ENCODE peak calls at places on chromosome 3, in four cellular contexts. L is uterus, S is thoracic aorta, K is cardiac fibroblast. A is an unnamed sample.

GRCh38 chr3:114442251-114442650 is 148.4 kb downstream of the TIGIT start:
- DNase-seq in L (no peak), S (no peak), K (peak), A (peak)

GRCh38 chr3:171653701-171654100 is 156.6 kb downstream of the PLD1 start:
- DNase-seq in L (no peak), S (no peak), K (no peak), A (no peak)

GRCh38 chr3:187909871-187910270 is 164.6 kb upstream of the BCL6 start:
- DNase-seq in L (no peak), S (no peak), K (peak), A (no peak)

GRCh38 chr3:43345877-43346276 is 59.5 kb downstream of the SNRK start:
- DNase-seq in L (no peak), S (no peak), K (peak), A (no peak)

GRCh38 chr3:172313671-172314070 is 134.6 kb downstream of the GHSR start:
- DNase-seq in L (no peak), S (no peak), K (no peak), A (no peak)

GRCh38 chr3:130997291-130997690 is 29.3 kb downstream of the ASTE1 start:
- DNase-seq in L (no peak), S (no peak), K (peak), A (peak)

GRCh38 chr3:59771760-59772159 is 721.9 kb upstream of the CFAP20DC start:
- DNase-seq in L (no peak), S (no peak), K (peak), A (peak)

GRCh38 chr3:144771401-144771870 is 799.8 kb downstream of the DIPK2A start:
- DNase-seq in L (no peak), S (no peak), K (peak), A (no peak)

GRCh38 chr3:38130631-38131065 is 6.3 kb downstream of the ACAA1 start:
- DNase-seq in L (no peak), S (no peak), K (no peak), A (no peak)

GRCh38 chr3:33578325-33579180 is 138.3 kb upstream of the UBP1 start:
- DNase-seq in L (no peak), S (no peak), K (peak), A (no peak)

GRCh38 chr3:16329036-16329791 is 64.2 kb downstream of the OXNAD1 start:
- DNase-seq in L (no peak), S (no peak), K (no peak), A (no peak)

GRCh38 chr3:180018588-180018987 is 18.1 kb downstream of the PEX5L start:
- DNase-seq in L (no peak), S (no peak), K (no peak), A (no peak)

GRCh38 chr3:75687323-75687722 is 23.2 kb downstream of the FRG2C start:
- DNase-seq in L (no peak), S (no peak), K (no peak), A (no peak)

GRCh38 chr3:133575121-133575520 is 1.6 kb downstream of the CDV3 start:
- DNase-seq in L (no peak), S (no peak), K (peak), A (no peak)

GRCh38 chr3:190053919-190054672 is 66.6 kb downstream of the P3H2 start:
- DNase-seq in L (no peak), S (no peak), K (peak), A (no peak)

GRCh38 chr3:73653877-73654276 is 29.1 kb upstream of the PDZRN3 start:
- DNase-seq in L (no peak), S (no peak), K (peak), A (no peak)

GRCh38 chr3:170355738-170356595 is 1.5 kb upstream of the SKIL start:
- DNase-seq in L (peak), S (no peak), K (peak), A (no peak)

GRCh38 chr3:154243353-154243752 is 80.9 kb downstream of the DHX36 start:
- DNase-seq in L (no peak), S (no peak), K (peak), A (peak)

DNA sequence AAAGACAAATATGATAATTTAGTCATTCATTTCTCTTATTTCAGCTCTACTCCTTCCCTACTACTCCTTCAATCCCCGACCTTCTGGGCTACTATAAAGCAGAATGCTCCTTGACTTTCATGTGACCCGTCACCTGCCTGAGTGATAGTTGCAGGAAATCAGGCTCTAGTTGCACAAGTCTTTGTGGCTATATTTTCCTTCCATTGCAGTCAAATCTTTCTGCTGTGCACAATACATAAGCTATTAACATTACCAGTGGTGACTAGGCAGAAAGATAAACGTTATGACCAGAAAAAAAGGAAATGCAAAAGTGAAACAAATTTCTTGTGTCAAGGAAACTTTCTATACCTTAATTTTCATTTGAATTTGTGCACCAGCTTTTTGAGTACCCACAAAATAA is 2.3 kb downstream of the SUCNR1 start:
- DNase-seq in L (no peak), S (no peak), K (no peak), A (no peak)
- H3K4me3 ChIP-seq in L (no peak), S (peak), K (no peak), A (no peak)

GRCh38 chr3:13281657-13282527 is 138.2 kb downstream of the NUP210 start:
- DNase-seq in L (peak), S (no peak), K (no peak), A (no peak)
- H3K4me3 ChIP-seq in L (peak), S (peak), K (no peak), A (no peak)

GRCh38 chr3:194484614-194485013 is 2.2 kb downstream of the ATP13A3 start:
- DNase-seq in L (no peak), S (no peak), K (no peak), A (no peak)

GRCh38 chr3:194482196-194482593 is 4.6 kb downstream of the ATP13A3 start:
- DNase-seq in L (no peak), S (no peak), K (peak), A (no peak)

GRCh38 chr3:194483850-194484249 is 3.0 kb downstream of the ATP13A3 start:
- DNase-seq in L (no peak), S (no peak), K (no peak), A (no peak)

GRCh38 chr3:194481103-194481502 is 5.7 kb downstream of the ATP13A3 start:
- DNase-seq in L (no peak), S (no peak), K (peak), A (peak)

DNA sequence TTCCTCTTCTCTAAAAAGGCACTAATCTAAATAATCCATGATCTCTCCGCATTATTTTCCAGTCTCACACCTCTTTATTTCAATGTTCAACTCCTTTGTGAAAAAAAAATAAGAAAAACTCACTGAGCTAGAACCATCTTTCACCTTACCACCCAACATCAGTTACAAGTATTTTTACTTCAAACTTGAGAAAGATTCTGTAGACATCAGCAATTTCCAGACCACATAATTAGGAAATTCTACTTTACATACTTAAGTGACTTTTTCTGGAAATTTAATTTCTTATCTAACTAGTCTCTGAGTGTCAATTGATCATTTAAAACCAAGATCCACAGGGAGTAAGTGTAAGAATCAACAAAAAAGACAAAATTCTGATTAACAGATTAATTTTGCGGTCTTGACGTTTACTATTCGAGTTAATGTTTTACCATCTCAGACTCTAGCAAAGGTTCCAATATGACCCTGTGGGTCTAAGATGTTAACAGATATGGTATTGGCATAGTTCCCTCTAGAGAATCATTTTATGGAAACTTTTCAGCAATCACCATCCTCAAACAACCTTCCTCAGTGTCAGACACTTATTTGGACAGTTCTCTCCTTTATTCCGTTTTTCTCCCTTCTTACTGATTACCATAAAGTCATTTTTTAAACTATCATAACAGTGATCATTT is 5.1 kb downstream of the ATP13A3 start:
- DNase-seq in L (no peak), S (no peak), K (no peak), A (no peak)
- H3K4me3 ChIP-seq in L (no peak), S (no peak), K (no peak), A (no peak)

DNA sequence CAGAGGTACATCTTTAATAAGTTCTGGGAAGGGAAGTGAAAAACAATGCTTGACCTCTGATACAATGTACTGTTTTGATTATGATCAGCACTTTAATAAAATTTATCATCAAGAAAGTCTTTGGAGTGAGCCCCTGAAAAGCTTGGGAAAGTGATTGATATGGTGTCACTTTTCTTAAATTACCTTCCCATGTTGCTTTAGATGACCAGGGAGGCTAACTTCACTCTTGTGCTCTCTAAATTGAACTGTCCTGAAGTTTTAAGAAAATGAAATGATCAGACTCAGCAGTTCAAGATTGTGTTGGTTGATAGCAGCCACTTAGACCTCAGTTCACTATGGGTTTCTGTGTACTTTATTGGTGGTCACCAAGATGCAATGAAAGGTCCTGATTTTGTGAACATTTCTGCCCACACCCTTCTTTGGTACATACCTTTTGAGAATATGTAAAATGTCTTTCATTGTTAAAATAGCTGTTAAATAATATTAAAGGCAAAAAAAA is 15.7 kb downstream of the TGFBR2 start:
- DNase-seq in L (no peak), S (no peak), K (no peak), A (no peak)
- H3K4me3 ChIP-seq in L (no peak), S (no peak), K (no peak), A (no peak)

GRCh38 chr3:178381971-178382370 is 154.3 kb upstream of the KCNMB2 start:
- DNase-seq in L (no peak), S (no peak), K (peak), A (no peak)

GRCh38 chr3:178381555-178381954 is 154.7 kb upstream of the KCNMB2 start:
- DNase-seq in L (no peak), S (no peak), K (peak), A (peak)

GRCh38 chr3:178385280-178385952 is 150.8 kb upstream of the KCNMB2 start:
- DNase-seq in L (peak), S (no peak), K (peak), A (no peak)

GRCh38 chr3:178384302-178384939 is 151.8 kb upstream of the KCNMB2 start:
- DNase-seq in L (no peak), S (no peak), K (peak), A (no peak)

GRCh38 chr3:178382388-178383061 is 153.7 kb upstream of the KCNMB2 start:
- DNase-seq in L (no peak), S (no peak), K (peak), A (peak)
- H3K4me3 ChIP-seq in L (no peak), S (no peak), K (no peak), A (no peak)

GRCh38 chr3:141660598-141660947 is 77.5 kb upstream of the RNF7 start:
- DNase-seq in L (no peak), S (no peak), K (peak), A (no peak)
- H3K4me3 ChIP-seq in L (peak), S (peak), K (peak), A (peak)

DNA sequence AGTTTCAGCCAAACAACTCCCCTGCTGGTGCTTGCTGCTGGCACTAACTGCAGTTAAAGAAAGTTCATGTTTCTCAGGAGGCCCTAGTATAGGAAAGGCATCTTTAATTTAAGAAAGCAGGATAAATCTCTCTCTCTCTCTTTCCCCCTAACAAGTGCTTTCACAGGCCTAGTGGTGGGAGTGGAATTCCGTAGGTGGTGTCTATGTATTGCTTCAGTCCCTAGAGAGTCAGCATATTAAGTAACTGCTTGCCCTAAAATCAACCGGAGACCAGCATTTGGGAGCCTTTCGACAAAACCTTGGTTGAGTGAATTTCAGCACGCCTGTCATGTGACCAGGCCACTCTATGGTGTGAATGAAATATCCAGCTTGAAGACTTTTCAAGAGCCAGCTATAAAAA is 169.2 kb upstream of the TGFBR2 start:
- DNase-seq in L (peak), S (peak), K (peak), A (peak)
- H3K4me3 ChIP-seq in L (no peak), S (no peak), K (no peak), A (no peak)

GRCh38 chr3:128488995-128489859 is 3.8 kb downstream of the GATA2 start:
- DNase-seq in L (peak), S (no peak), K (peak), A (no peak)

GRCh38 chr3:128487813-128488635 is 5.0 kb downstream of the GATA2 start:
- DNase-seq in L (peak), S (peak), K (peak), A (peak)

GRCh38 chr3:128489860-128490649 is 2.9 kb downstream of the GATA2 start:
- DNase-seq in L (peak), S (no peak), K (peak), A (no peak)

GRCh38 chr3:128487538-128487812 is 5.5 kb downstream of the GATA2 start:
- DNase-seq in L (no peak), S (no peak), K (no peak), A (no peak)

GRCh38 chr3:128488636-128488994 is 4.4 kb downstream of the GATA2 start:
- DNase-seq in L (no peak), S (no peak), K (no peak), A (no peak)
- H3K4me3 ChIP-seq in L (peak), S (peak), K (peak), A (peak)

GRCh38 chr3:127277591-127277990 is 10.3 kb downstream of the PRR20G start:
- DNase-seq in L (no peak), S (no peak), K (peak), A (no peak)

GRCh38 chr3:127275287-127275781 is 12.5 kb downstream of the PRR20G start:
- DNase-seq in L (no peak), S (no peak), K (peak), A (no peak)

GRCh38 chr3:127276396-127276795 is 11.4 kb downstream of the PRR20G start:
- DNase-seq in L (no peak), S (no peak), K (no peak), A (no peak)

GRCh38 chr3:127274200-127274599 is 13.6 kb downstream of the PRR20G start:
- DNase-seq in L (no peak), S (no peak), K (no peak), A (no peak)

GRCh38 chr3:127276995-127277394 is 10.9 kb downstream of the PRR20G start:
- DNase-seq in L (no peak), S (no peak), K (no peak), A (no peak)
- H3K4me3 ChIP-seq in L (no peak), S (no peak), K (no peak), A (no peak)

A was measured in skeletal muscle cell.